ENCODE peak calls at places on chromosomes 7 and 10, in five cellular contexts. D is cardiac muscle cell, E is foreskin fibroblast, Y is BJ, P is PC-9. G is an unnamed sample.

GRCh38 chr10:103067951-103068350 is 125.1 kb downstream of the NT5C2 start:
- DNase-seq in D (no peak), E (no peak), Y (no peak), P (no peak), G (no peak)

GRCh38 chr10:121648078-121648477 is 49.8 kb upstream of the FGFR2 start:
- DNase-seq in D (no peak), E (no peak), Y (no peak), P (no peak), G (no peak)

GRCh38 chr7:72446566-72447462 is 34.7 kb upstream of the CALN1 start:
- DNase-seq in D (no peak), E (no peak), Y (no peak), P (no peak), G (no peak)

GRCh38 chr7:3042861-3043489 is 692 bp downstream of the CARD11 start:
- DNase-seq in D (no peak), E (no peak), Y (no peak), P (peak), G (no peak)

GRCh38 chr10:23192741-23193434 is 776 bp downstream of the PTF1A start:
- DNase-seq in D (peak), E (no peak), Y (no peak), P (no peak), G (no peak)

GRCh38 chr7:75690121-75690523 is 48.6 kb downstream of the HIP1 start:
- DNase-seq in D (no peak), E (no peak), Y (no peak), P (no peak), G (no peak)

GRCh38 chr10:90859321-90859751 is 1.5 kb upstream of the HTR7 start:
- DNase-seq in D (no peak), E (peak), Y (no peak), P (peak), G (no peak)

GRCh38 chr7:8913687-8914086 is 480.3 kb downstream of the NXPH1 start:
- DNase-seq in D (no peak), E (no peak), Y (no peak), P (no peak), G (no peak)

GRCh38 chr10:43961523-43962345 is 313.1 kb upstream of the ZNF32 start:
- DNase-seq in D (no peak), E (no peak), Y (no peak), P (no peak), G (no peak)

DNA sequence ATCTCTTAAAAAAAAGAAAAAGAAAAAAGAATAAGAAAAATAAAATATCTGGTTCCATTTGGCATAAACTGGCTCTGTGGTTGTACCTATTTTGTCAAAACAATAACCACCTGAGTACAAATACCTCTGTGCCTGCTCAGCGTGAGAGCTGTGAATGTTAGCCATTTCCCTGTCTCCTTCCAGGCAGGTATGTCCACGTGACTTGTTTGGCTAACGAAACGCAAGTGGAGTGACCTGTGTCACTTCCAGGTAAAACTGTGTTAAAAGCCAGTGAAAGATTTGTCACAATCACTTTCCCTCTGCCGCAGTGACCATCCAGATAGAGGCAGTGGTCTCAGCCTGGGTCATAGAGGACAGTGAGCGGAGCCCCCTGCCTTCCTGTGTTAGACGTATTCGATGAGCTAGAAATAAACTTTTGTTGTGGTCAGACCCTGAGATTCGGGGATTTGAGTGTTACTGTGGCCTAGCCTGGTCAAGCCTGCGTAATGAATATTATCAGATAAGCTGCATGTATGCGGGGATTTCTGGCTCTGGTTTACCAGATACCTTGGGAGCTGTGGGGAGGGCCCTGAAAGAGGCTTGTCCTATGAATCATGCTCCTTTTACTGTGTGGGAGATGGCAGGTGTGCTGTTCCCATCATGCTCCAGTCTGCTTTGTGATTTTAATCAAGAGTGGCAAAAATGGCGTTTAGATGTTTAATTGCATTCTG is 3.7 kb downstream of the PTER start:
- DNase-seq in D (no peak), E (no peak), Y (no peak), P (peak), G (no peak)
- H3K4me3 ChIP-seq in D (no peak), E (no peak), Y (no peak), P (peak), G (no peak)

GRCh38 chr7:117993377-117994003 is 120.2 kb upstream of the CTTNBP2 start:
- DNase-seq in D (peak), E (no peak), Y (no peak), P (no peak), G (peak)
- TF ChIP-seq CTCF in D (no peak), E (no peak), Y (peak), P (peak), G (peak)

DNA sequence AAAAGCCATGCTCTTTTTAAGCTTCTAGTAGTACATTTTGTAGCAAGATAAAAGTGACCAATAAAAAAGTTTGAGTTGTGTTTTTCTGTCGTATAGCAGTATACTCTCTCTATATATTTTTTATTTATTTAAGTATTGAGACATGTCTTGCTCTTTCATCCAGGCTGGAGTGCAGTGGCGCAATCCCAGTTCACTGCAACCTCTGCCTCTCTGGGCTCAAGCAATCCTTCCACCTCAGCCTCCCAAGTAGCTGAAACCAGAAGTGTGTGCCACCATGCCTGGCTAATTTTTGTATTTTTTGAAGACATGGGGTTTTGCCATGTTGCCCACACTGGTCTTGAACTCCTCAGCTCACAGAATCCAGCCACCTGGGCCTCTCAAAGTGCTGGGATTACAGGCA is 2.8 kb downstream of the SUGCT start:
- DNase-seq in D (no peak), E (no peak), Y (no peak), P (no peak), G (no peak)
- H3K4me3 ChIP-seq in D (no peak), E (no peak), Y (no peak), P (no peak), G (no peak)

DNA sequence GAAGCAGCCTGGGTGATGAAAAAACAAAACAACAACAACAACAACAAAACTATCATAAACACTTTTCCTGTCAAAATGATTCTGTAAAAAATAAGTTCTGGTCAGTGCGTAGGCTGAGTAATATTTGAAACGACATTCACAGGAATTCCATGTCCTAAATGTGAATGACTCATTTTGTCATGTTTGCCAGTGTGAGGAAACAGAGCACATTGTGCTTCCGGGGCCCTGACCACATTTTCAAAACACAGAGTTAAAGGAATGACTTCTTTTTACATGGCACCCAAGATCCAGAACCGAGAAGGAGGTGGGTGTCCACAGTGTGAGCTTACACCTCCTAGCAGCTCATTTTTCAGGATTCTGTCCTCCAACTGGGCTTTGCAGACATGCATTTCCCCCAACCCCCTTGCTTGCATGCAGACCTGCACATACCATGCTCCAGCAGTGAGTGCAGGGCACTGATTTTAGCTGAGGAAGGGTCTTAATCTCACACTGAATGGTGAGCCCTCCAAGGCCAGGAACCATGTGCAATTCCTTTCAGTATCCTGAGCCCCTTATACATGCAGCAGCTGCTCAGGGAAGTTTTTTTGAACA is 3.0 kb downstream of the CLRN3 start:
- DNase-seq in D (no peak), E (peak), Y (no peak), P (peak), G (no peak)
- TF ChIP-seq CTCF in D (no peak), E (no peak), Y (no peak), P (no peak), G (no peak)

GRCh38 chr10:11610151-11610854 is 1.1 kb downstream of the USP6NL start:
- DNase-seq in D (no peak), E (no peak), Y (no peak), P (no peak), G (no peak)
- H3K4me3 ChIP-seq in D (peak), E (peak), Y (peak), P (peak), G (peak)

GRCh38 chr10:113735913-113736312 is 15.6 kb upstream of the PLEKHS1 start:
- DNase-seq in D (no peak), E (no peak), Y (no peak), P (no peak), G (peak)
- TF ChIP-seq CTCF in D (no peak), E (no peak), Y (no peak), P (no peak), G (peak)

G was measured in LNCaP clone FGC.